ENCODE peak calls at places on chromosomes 11 and 22, in eight cellular contexts. K, G, W, T, B, N, P and V are unnamed samples.

GRCh38 chr22:31509041-31509440 is 12.7 kb downstream of the SFI1 start:
- DNase-seq in N (no peak), T (no peak), P (no peak), W (no peak), G (no peak), B (no peak), K (no peak), V (no peak)

GRCh38 chr22:29524440-29525191 is 28.9 kb downstream of the THOC5 start:
- DNase-seq in K (peak; percentile 55), N (no peak), B (peak; percentile 52), W (no peak), P (no peak), G (peak; percentile 40), T (peak; percentile 26), V (peak; percentile 40)

GRCh38 chr22:37161442-37161841 is 11.7 kb upstream of the IL2RB start:
- DNase-seq in W (no peak), B (no peak), G (peak; percentile 67), N (no peak), P (no peak), T (no peak), K (no peak), V (peak; percentile 20)

GRCh38 chr11:70580036-70580805 is 181.9 kb downstream of the CTTN start:
- DNase-seq in T (no peak), G (no peak), P (no peak), K (peak; percentile 79), N (no peak), W (no peak), B (no peak), V (no peak)

GRCh38 chr11:111086058-111086457 is 159.5 kb upstream of the POU2AF2 start:
- DNase-seq in W (no peak), B (no peak), K (no peak), T (no peak), N (no peak), P (no peak), G (no peak), V (no peak)

GRCh38 chr22:43014062-43014875 is 680 bp downstream of the PACSIN2 start:
- DNase-seq in G (peak; percentile 56), P (no peak), T (no peak), B (peak; percentile 59), N (peak; percentile 13), W (peak; percentile 27), K (peak; percentile 53), V (peak; percentile 56)

GRCh38 chr22:17706451-17706900 is 67.8 kb downstream of the BID start:
- DNase-seq in W (peak; percentile 29), T (peak; percentile 92), K (no peak), P (no peak), B (peak; percentile 68), N (no peak), G (peak; percentile 72), V (peak; percentile 95)

GRCh38 chr11:113179181-113179701 is 135.1 kb upstream of the TTC12 start:
- DNase-seq in N (no peak), T (no peak), B (no peak), P (no peak), G (no peak), K (no peak), W (no peak), V (no peak)

GRCh38 chr22:30396871-30397655 is at the start of gene SEC14L2:
- DNase-seq in G (peak; percentile 84), T (peak; percentile 72), W (peak; percentile 68), B (peak; percentile 50), K (peak; percentile 60), N (peak; percentile 38), P (no peak), V (peak; percentile 69)

GRCh38 chr22:33569547-33569946 is 350.7 kb downstream of the LARGE1 start:
- DNase-seq in G (no peak), N (no peak), B (no peak), K (peak; percentile 15), P (no peak), W (no peak), T (no peak), V (no peak)

GRCh38 chr11:123069878-123070821 is 8.2 kb upstream of the HSPA8 start:
- DNase-seq in W (no peak), N (no peak), T (no peak), K (no peak), P (no peak), B (peak; percentile 43), G (no peak), V (no peak)

GRCh38 chr22:20629401-20629800 is 122.0 kb downstream of the MED15 start:
- DNase-seq in N (no peak), B (no peak), T (no peak), K (no peak), G (no peak), W (no peak), P (no peak), V (no peak)

GRCh38 chr11:106047636-106048035 is 25.6 kb upstream of the MSANTD4 start:
- DNase-seq in N (no peak), G (no peak), K (no peak), P (no peak), B (no peak), W (no peak), T (no peak), V (no peak)

GRCh38 chr11:82831364-82831763 is 68.9 kb downstream of the PRCP start:
- DNase-seq in W (no peak), N (no peak), T (no peak), K (no peak), P (no peak), G (no peak), B (no peak), V (no peak)

GRCh38 chr22:47295226-47295901 is 532.9 kb downstream of the TBC1D22A start:
- DNase-seq in B (peak; percentile 7), N (no peak), P (no peak), T (no peak), K (no peak), G (no peak), W (no peak), V (no peak)

GRCh38 chr22:50471962-50472361 is 2.9 kb downstream of the SBF1 start:
- DNase-seq in T (no peak), N (no peak), P (no peak), G (no peak), B (no peak), K (no peak), W (no peak), V (no peak)